ENCODE peak calls at places on chromosomes 11 and 22, in nine cellular contexts. B is naive thymus-derived CD8-positive, alpha-beta T cell; K is midbrain; G is activated CD4-positive, alpha-beta T cell treated with anti-CD3 and anti-CD28 coated beads for 48 hours; R is C1 segment of cervical spinal cord; Z is GM19239; A is NCI-H748 treated with DMSO at 0.1 percent for 48 hours; N is anterior cingulate cortex; O is lower leg skin. U is an unnamed sample.

GRCh38 chr11:3081386-3081751 is 24.1 kb upstream of the CARS1 start:
- DNase-seq in K (no peak), O (no peak), G (no peak), A (no peak), N (no peak), Z (no peak), R (no peak), B (no peak), U (no peak)

GRCh38 chr22:39522567-39523300 is 2.4 kb downstream of the ATF4 start:
- DNase-seq in R (no peak), Z (no peak), K (no peak), A (no peak), O (no peak), B (no peak), N (peak; percentile 75), G (peak; percentile 61), U (peak; percentile 46)

GRCh38 chr22:21972293-21972779 is 10.3 kb downstream of the TOP3B start:
- DNase-seq in N (no peak), R (no peak), B (peak; percentile 50), Z (peak; percentile 78), G (peak; percentile 71), A (no peak), K (peak; percentile 31), O (no peak), U (peak; percentile 68)

GRCh38 chr11:116832350-116833290 is 2.9 kb downstream of the APOC3 start:
- DNase-seq in R (no peak), A (no peak), B (no peak), K (no peak), G (no peak), N (no peak), Z (no peak), O (no peak), U (no peak)

GRCh38 chr11:75371930-75372876 is 20.7 kb upstream of the ARRB1 start:
- DNase-seq in R (no peak), K (no peak), A (peak; percentile 93), G (no peak), O (no peak), N (no peak), Z (no peak), B (no peak), U (no peak)

GRCh38 chr11:63917685-63918523 is 940 bp upstream of the RCOR2 start:
- DNase-seq in G (peak; percentile 45), Z (peak; percentile 48), N (peak; percentile 72), K (peak; percentile 68), R (peak; percentile 68), B (peak; percentile 30), A (peak; percentile 46), O (no peak), U (peak; percentile 42)

GRCh38 chr11:86608251-86608799 is 64.1 kb downstream of the ME3 start:
- DNase-seq in A (no peak), K (peak; percentile 58), B (no peak), G (peak; percentile 64), O (peak; percentile 64), Z (peak; percentile 41), R (peak; percentile 16), N (peak; percentile 44), U (peak; percentile 39)

GRCh38 chr11:30254307-30255298 is 23.8 kb downstream of the FSHB start:
- DNase-seq in O (no peak), K (no peak), R (no peak), Z (no peak), G (no peak), A (no peak), B (no peak), N (no peak), U (no peak)

GRCh38 chr11:64728757-64729365 is 5.9 kb upstream of the NRXN2 start:
- DNase-seq in R (no peak), K (no peak), A (no peak), B (no peak), G (no peak), Z (no peak), N (no peak), O (no peak), U (no peak)

GRCh38 chr11:8025816-8026215 is 38.7 kb downstream of the EIF3F start:
- DNase-seq in N (no peak), B (no peak), Z (no peak), O (no peak), R (no peak), A (no peak), K (no peak), G (no peak), U (no peak)

GRCh38 chr11:2923446-2924375 is 5.5 kb downstream of the PHLDA2 start:
- DNase-seq in N (no peak), B (no peak), Z (no peak), G (no peak), K (no peak), A (no peak), O (no peak), R (no peak), U (no peak)

GRCh38 chr11:69520186-69520585 is 38.7 kb downstream of the LINC01488 start:
- DNase-seq in K (no peak), Z (no peak), B (no peak), N (no peak), G (no peak), O (no peak), A (no peak), R (no peak), U (no peak)

GRCh38 chr11:111624602-111625001 is 22.4 kb downstream of the SIK2 start:
- DNase-seq in A (no peak), R (no peak), K (no peak), G (no peak), B (no peak), O (no peak), N (no peak), Z (no peak), U (no peak)

GRCh38 chr11:12253843-12254281 is 123.5 kb upstream of the PARVA start:
- DNase-seq in O (no peak), K (no peak), R (no peak), G (no peak), A (no peak), Z (no peak), N (no peak), B (no peak), U (no peak)

GRCh38 chr11:2107941-2108630 is 31.1 kb downstream of the IGF2 start:
- DNase-seq in Z (no peak), O (no peak), A (no peak), B (no peak), R (no peak), N (no peak), K (no peak), G (no peak), U (no peak)

GRCh38 chr22:26276530-26277200 is 107.4 kb downstream of the SEZ6L start:
- DNase-seq in B (no peak), Z (no peak), O (no peak), K (no peak), R (no peak), N (peak; percentile 55), A (no peak), G (no peak), U (no peak)

GRCh38 chr22:25564979-25565677 is 653 bp downstream of the GRK3 start:
- DNase-seq in O (peak; percentile 17), B (no peak), G (peak; percentile 31), R (peak; percentile 15), K (peak; percentile 16), Z (no peak), N (no peak), A (no peak), U (peak; percentile 52)

GRCh38 chr11:12043959-12044772 is 35.7 kb upstream of the DKK3 start:
- DNase-seq in B (peak; percentile 53), R (peak; percentile 76), N (peak; percentile 64), A (peak; percentile 53), G (peak; percentile 76), Z (peak; percentile 43), K (peak; percentile 85), O (peak; percentile 96), U (peak; percentile 73)

GRCh38 chr22:45096256-45096907 is 67.3 kb upstream of the NUP50 start:
- DNase-seq in Z (peak; percentile 72), K (peak; percentile 65), N (peak; percentile 29), O (peak; percentile 38), R (peak; percentile 23), A (peak; percentile 48), B (peak; percentile 23), G (peak; percentile 70), U (peak; percentile 61)

GRCh38 chr11:33475999-33476398 is 218.8 kb downstream of the HIPK3 start:
- DNase-seq in O (no peak), Z (no peak), N (peak; percentile 77), K (peak; percentile 29), R (no peak), G (no peak), A (peak; percentile 91), B (no peak), U (no peak)

GRCh38 chr11:126799974-126800373 is 200.6 kb downstream of the KIRREL3 start:
- DNase-seq in B (no peak), O (no peak), N (no peak), Z (no peak), A (no peak), K (no peak), G (no peak), R (no peak), U (no peak)

GRCh38 chr11:128603752-128604472 is 16.6 kb upstream of the ETS1 start:
- DNase-seq in Z (no peak), G (no peak), B (no peak), A (no peak), O (no peak), N (peak; percentile 71), K (no peak), R (no peak), U (no peak)

GRCh38 chr11:115159122-115159665 is 345.0 kb downstream of the CADM1 start:
- DNase-seq in O (no peak), Z (no peak), R (no peak), K (no peak), A (no peak), N (no peak), G (no peak), B (no peak), U (no peak)

GRCh38 chr11:33716236-33716635 is 15.6 kb upstream of the C11orf91 start:
- DNase-seq in K (peak; percentile 5), R (no peak), O (no peak), A (no peak), Z (no peak), N (no peak), B (no peak), G (no peak), U (no peak)

GRCh38 chr22:42284230-42284591 is 13.8 kb upstream of the TCF20 start:
- DNase-seq in K (no peak), Z (no peak), R (no peak), G (no peak), O (no peak), B (no peak), A (no peak), N (no peak), U (no peak)

GRCh38 chr11:71180694-71181466 is 71.5 kb downstream of the SHANK2 start:
- DNase-seq in Z (no peak), B (no peak), A (no peak), N (no peak), G (no peak), K (no peak), O (no peak), R (no peak), U (no peak)

GRCh38 chr11:112961146-112961668 is at the start of gene NCAM1:
- DNase-seq in Z (no peak), R (peak; percentile 88), G (peak; percentile 31), A (peak; percentile 75), N (peak; percentile 94), O (peak; percentile 19), B (no peak), K (peak; percentile 90), U (peak; percentile 21)

GRCh38 chr11:12159351-12160099 is 49.1 kb downstream of the MICAL2 start:
- DNase-seq in N (peak; percentile 63), B (no peak), K (peak; percentile 61), A (no peak), G (no peak), Z (no peak), R (peak; percentile 74), O (no peak), U (no peak)

GRCh38 chr11:19646308-19646707 is 66.3 kb upstream of the NAV2 start:
- DNase-seq in O (no peak), N (no peak), A (no peak), R (no peak), G (no peak), K (no peak), Z (no peak), B (no peak), U (no peak)

GRCh38 chr11:30855383-30856006 is 269.3 kb upstream of the MPPED2 start:
- DNase-seq in G (no peak), R (no peak), N (no peak), A (no peak), K (peak; percentile 45), B (no peak), Z (no peak), O (no peak), U (no peak)

U was measured in stimulated activated naive CD8-positive, alpha-beta T cell treated with anti-CD3 and anti-CD28 coated beads, Interleukin-15, Interleukin-2, amounts not matched to agents 100 U/mL and 50 U/mL, for 24 hours.